ENCODE peak calls at places on chromosomes 7 and 10, in ten cellular contexts. V is activated gamma-delta T cell, A is upper lobe of right lung, M is pancreas, K is right atrium auricular region, E is GM12878, S is cardiac fibroblast, G is A172, L is GM03348, T is amygdala. C is an unnamed sample.

GRCh38 chr10:114404171-114405010 is at the start of gene AFAP1L2:
- DNase-seq in E (no peak), G (no peak), L (peak), M (peak), S (no peak), V (peak), K (no peak), A (no peak), T (no peak), C (peak)

GRCh38 chr10:72567884-72568283 is 58.0 kb downstream of the MICU1 start:
- DNase-seq in G (peak), L (no peak), T (no peak), A (no peak), K (no peak), V (no peak), S (peak), E (no peak), M (no peak), C (no peak)

GRCh38 chr10:6576326-6576725 is 3.8 kb downstream of the PRKCQ start:
- DNase-seq in T (no peak), S (no peak), G (no peak), A (no peak), K (no peak), L (no peak), E (no peak), V (no peak), M (no peak), C (no peak)

GRCh38 chr7:147535619-147536200 is 1054.9 kb upstream of the C7orf33 start:
- DNase-seq in T (no peak), V (no peak), S (peak), L (peak), E (no peak), G (peak), M (no peak), K (no peak), A (no peak), C (no peak)

GRCh38 chr10:88332526-88333265 is 250.4 kb downstream of the RNLS start:
- DNase-seq in M (no peak), A (no peak), L (no peak), T (no peak), K (no peak), V (no peak), E (no peak), G (no peak), S (no peak), C (no peak)

GRCh38 chr10:660413-660979 is 29.0 kb downstream of the DIP2C start:
- DNase-seq in K (no peak), S (no peak), L (no peak), G (no peak), T (no peak), E (no peak), A (no peak), V (no peak), M (no peak), C (no peak)

GRCh38 chr7:138186951-138187351 is 110.7 kb downstream of the AKR1D1 start:
- DNase-seq in G (peak), L (no peak), T (no peak), M (no peak), S (peak), V (no peak), A (no peak), K (no peak), E (no peak), C (no peak)

GRCh38 chr10:8129438-8129837 is 75.0 kb downstream of the GATA3 start:
- DNase-seq in M (no peak), K (no peak), T (no peak), S (no peak), L (no peak), E (no peak), V (no peak), A (no peak), G (no peak), C (no peak)

GRCh38 chr10:115972426-115972825 is 300.6 kb downstream of the GFRA1 start:
- DNase-seq in A (no peak), K (peak), E (no peak), G (no peak), S (no peak), L (no peak), T (no peak), M (no peak), V (no peak), C (no peak)